ENCODE peak calls at places on chromosomes 2 and 18, in seven cellular contexts. One of them, this sample, is unnamed.

GRCh38 chr2:179104736-179105135 is 54.8 kb upstream of the CCDC141 start:
- DNase-seq in CD8-positive, alpha-beta T cell: no peak
- DNase-seq in OCI-LY7: no peak
- DNase-seq in A549: no peak
- DNase-seq in heart left ventricle: no peak
- DNase-seq in SJSA1: no peak
- DNase-seq in body of pancreas: no peak
- DNase-seq in this sample: no peak

GRCh38 chr2:96195410-96196071 is 13.1 kb downstream of the STARD7 start:
- DNase-seq in A549: no peak
- DNase-seq in OCI-LY7: no peak
- DNase-seq in body of pancreas: no peak
- DNase-seq in heart left ventricle: no peak
- DNase-seq in CD8-positive, alpha-beta T cell: no peak
- DNase-seq in SJSA1: no peak
- DNase-seq in this sample: no peak

GRCh38 chr2:165877565-165878550 is 75.7 kb downstream of the TTC21B start:
- DNase-seq in CD8-positive, alpha-beta T cell: no peak
- DNase-seq in heart left ventricle: no peak
- DNase-seq in SJSA1: no peak
- DNase-seq in A549: no peak
- DNase-seq in body of pancreas: no peak
- DNase-seq in OCI-LY7: no peak
- DNase-seq in this sample: no peak

GRCh38 chr2:12441750-12442626 is 274.7 kb upstream of the TRIB2 start:
- DNase-seq in body of pancreas: no peak
- DNase-seq in CD8-positive, alpha-beta T cell: no peak
- DNase-seq in SJSA1: no peak
- DNase-seq in OCI-LY7: no peak
- DNase-seq in A549: no peak
- DNase-seq in heart left ventricle: no peak
- DNase-seq in this sample: no peak

GRCh38 chr2:218081695-218082094 is 12.6 kb downstream of the RUFY4 start:
- DNase-seq in OCI-LY7: no peak
- DNase-seq in body of pancreas: no peak
- DNase-seq in heart left ventricle: no peak
- DNase-seq in CD8-positive, alpha-beta T cell: no peak
- DNase-seq in A549: no peak
- DNase-seq in SJSA1: peak; percentile 94
- DNase-seq in this sample: no peak

GRCh38 chr2:184756885-184757284 is 158.6 kb downstream of the ZNF804A start:
- DNase-seq in body of pancreas: no peak
- DNase-seq in OCI-LY7: no peak
- DNase-seq in A549: no peak
- DNase-seq in CD8-positive, alpha-beta T cell: no peak
- DNase-seq in heart left ventricle: no peak
- DNase-seq in SJSA1: no peak
- DNase-seq in this sample: no peak

GRCh38 chr2:118882693-118883336 is 35.4 kb upstream of the EN1 start:
- DNase-seq in CD8-positive, alpha-beta T cell: peak; percentile 51
- DNase-seq in body of pancreas: peak; percentile 74
- DNase-seq in OCI-LY7: peak; percentile 82
- DNase-seq in A549: peak; percentile 34
- DNase-seq in heart left ventricle: peak; percentile 56
- DNase-seq in SJSA1: peak; percentile 57
- DNase-seq in this sample: peak; percentile 70

GRCh38 chr2:65456074-65456473 is 23.7 kb upstream of the SPRED2 start:
- DNase-seq in body of pancreas: no peak
- DNase-seq in SJSA1: no peak
- DNase-seq in CD8-positive, alpha-beta T cell: no peak
- DNase-seq in OCI-LY7: no peak
- DNase-seq in heart left ventricle: no peak
- DNase-seq in A549: no peak
- DNase-seq in this sample: no peak

GRCh38 chr18:31274915-31275314 is 43.0 kb upstream of the DSG1 start:
- DNase-seq in heart left ventricle: peak; percentile 72
- DNase-seq in OCI-LY7: no peak
- DNase-seq in SJSA1: no peak
- DNase-seq in body of pancreas: peak; percentile 70
- DNase-seq in CD8-positive, alpha-beta T cell: no peak
- DNase-seq in A549: peak; percentile 4
- DNase-seq in this sample: no peak

GRCh38 chr2:161651547-161651946 is 27.3 kb downstream of the SLC4A10 start:
- DNase-seq in A549: no peak
- DNase-seq in CD8-positive, alpha-beta T cell: no peak
- DNase-seq in body of pancreas: no peak
- DNase-seq in OCI-LY7: no peak
- DNase-seq in heart left ventricle: no peak
- DNase-seq in SJSA1: no peak
- DNase-seq in this sample: no peak

GRCh38 chr2:197165020-197165419 is 145.6 kb downstream of the ANKRD44 start:
- DNase-seq in body of pancreas: no peak
- DNase-seq in A549: no peak
- DNase-seq in OCI-LY7: no peak
- DNase-seq in CD8-positive, alpha-beta T cell: no peak
- DNase-seq in heart left ventricle: no peak
- DNase-seq in SJSA1: no peak
- DNase-seq in this sample: no peak

GRCh38 chr2:192091480-192091879 is 103.3 kb downstream of the TMEFF2 start:
- DNase-seq in body of pancreas: no peak
- DNase-seq in SJSA1: no peak
- DNase-seq in CD8-positive, alpha-beta T cell: no peak
- DNase-seq in A549: no peak
- DNase-seq in OCI-LY7: no peak
- DNase-seq in heart left ventricle: no peak
- DNase-seq in this sample: no peak

GRCh38 chr18:50203801-50204604 is 9.1 kb upstream of the MYO5B start:
- DNase-seq in SJSA1: no peak
- DNase-seq in body of pancreas: peak; percentile 73
- DNase-seq in A549: peak; percentile 24
- DNase-seq in heart left ventricle: no peak
- DNase-seq in OCI-LY7: no peak
- DNase-seq in CD8-positive, alpha-beta T cell: no peak
- DNase-seq in this sample: no peak

GRCh38 chr2:234022424-234022823 is 28.1 kb upstream of the SPP2 start:
- DNase-seq in OCI-LY7: no peak
- DNase-seq in A549: no peak
- DNase-seq in SJSA1: no peak
- DNase-seq in body of pancreas: no peak
- DNase-seq in CD8-positive, alpha-beta T cell: no peak
- DNase-seq in heart left ventricle: no peak
- DNase-seq in this sample: no peak

GRCh38 chr2:239813261-239814135 is 211.6 kb downstream of the NDUFA10 start:
- DNase-seq in body of pancreas: no peak
- DNase-seq in A549: no peak
- DNase-seq in SJSA1: peak; percentile 35
- DNase-seq in heart left ventricle: peak; percentile 13
- DNase-seq in CD8-positive, alpha-beta T cell: no peak
- DNase-seq in OCI-LY7: no peak
- DNase-seq in this sample: no peak

GRCh38 chr2:114063346-114063745 is 173.5 kb downstream of the ACTR3 start:
- DNase-seq in OCI-LY7: no peak
- DNase-seq in heart left ventricle: no peak
- DNase-seq in SJSA1: no peak
- DNase-seq in CD8-positive, alpha-beta T cell: no peak
- DNase-seq in A549: no peak
- DNase-seq in body of pancreas: no peak
- DNase-seq in this sample: no peak

GRCh38 chr2:236550701-236551465 is 18.7 kb upstream of the ACKR3 start:
- DNase-seq in body of pancreas: no peak
- DNase-seq in heart left ventricle: no peak
- DNase-seq in A549: no peak
- DNase-seq in CD8-positive, alpha-beta T cell: no peak
- DNase-seq in OCI-LY7: peak; percentile 35
- DNase-seq in SJSA1: no peak
- DNase-seq in this sample: no peak

GRCh38 chr18:40867452-40867851 is 1087.6 kb upstream of the PIK3C3 start:
- DNase-seq in body of pancreas: no peak
- DNase-seq in CD8-positive, alpha-beta T cell: no peak
- DNase-seq in SJSA1: no peak
- DNase-seq in OCI-LY7: no peak
- DNase-seq in heart left ventricle: no peak
- DNase-seq in A549: no peak
- DNase-seq in this sample: no peak

GRCh38 chr18:79203017-79203605 is 133.9 kb downstream of the ATP9B start:
- DNase-seq in CD8-positive, alpha-beta T cell: no peak
- DNase-seq in OCI-LY7: no peak
- DNase-seq in body of pancreas: no peak
- DNase-seq in SJSA1: no peak
- DNase-seq in heart left ventricle: no peak
- DNase-seq in A549: no peak
- DNase-seq in this sample: no peak

GRCh38 chr2:28981620-28982371 is 698 bp downstream of the TOGARAM2 start:
- DNase-seq in body of pancreas: no peak
- DNase-seq in SJSA1: no peak
- DNase-seq in OCI-LY7: no peak
- DNase-seq in A549: no peak
- DNase-seq in heart left ventricle: no peak
- DNase-seq in CD8-positive, alpha-beta T cell: no peak
- DNase-seq in this sample: no peak
- H3K4me1 ChIP-seq in body of pancreas: peaks cover 2% of the 10 kb centered on the region
- H3K4me1 ChIP-seq in SJSA1: peaks cover 6% of the 10 kb centered on the region
- H3K4me1 ChIP-seq in OCI-LY7: no peaks in the 10 kb centered on the region
- H3K4me1 ChIP-seq in A549: no peaks in the 10 kb centered on the region
- H3K4me1 ChIP-seq in heart left ventricle: peaks cover 27% of the 10 kb centered on the region
- H3K4me1 ChIP-seq in CD8-positive, alpha-beta T cell: no peaks in the 10 kb centered on the region
- H3K4me1 ChIP-seq in this sample: no peaks in the 10 kb centered on the region

GRCh38 chr2:84785950-84786349 is 94.9 kb downstream of the TRABD2A start:
- DNase-seq in heart left ventricle: no peak
- DNase-seq in body of pancreas: no peak
- DNase-seq in SJSA1: no peak
- DNase-seq in OCI-LY7: no peak
- DNase-seq in CD8-positive, alpha-beta T cell: no peak
- DNase-seq in A549: no peak
- DNase-seq in this sample: no peak

GRCh38 chr2:84782717-84783442 is 98.0 kb downstream of the TRABD2A start:
- DNase-seq in A549: no peak
- DNase-seq in body of pancreas: no peak
- DNase-seq in heart left ventricle: no peak
- DNase-seq in OCI-LY7: no peak
- DNase-seq in SJSA1: no peak
- DNase-seq in CD8-positive, alpha-beta T cell: peak; percentile 24
- DNase-seq in this sample: no peak

GRCh38 chr2:84779781-84780180 is 101.1 kb downstream of the TRABD2A start:
- DNase-seq in body of pancreas: no peak
- DNase-seq in OCI-LY7: no peak
- DNase-seq in A549: no peak
- DNase-seq in SJSA1: no peak
- DNase-seq in heart left ventricle: no peak
- DNase-seq in CD8-positive, alpha-beta T cell: no peak
- DNase-seq in this sample: no peak

GRCh38 chr2:84778921-84779320 is 102.0 kb downstream of the TRABD2A start:
- DNase-seq in heart left ventricle: no peak
- DNase-seq in CD8-positive, alpha-beta T cell: no peak
- DNase-seq in A549: no peak
- DNase-seq in body of pancreas: no peak
- DNase-seq in OCI-LY7: no peak
- DNase-seq in SJSA1: no peak
- DNase-seq in this sample: peak; percentile 40

DNA sequence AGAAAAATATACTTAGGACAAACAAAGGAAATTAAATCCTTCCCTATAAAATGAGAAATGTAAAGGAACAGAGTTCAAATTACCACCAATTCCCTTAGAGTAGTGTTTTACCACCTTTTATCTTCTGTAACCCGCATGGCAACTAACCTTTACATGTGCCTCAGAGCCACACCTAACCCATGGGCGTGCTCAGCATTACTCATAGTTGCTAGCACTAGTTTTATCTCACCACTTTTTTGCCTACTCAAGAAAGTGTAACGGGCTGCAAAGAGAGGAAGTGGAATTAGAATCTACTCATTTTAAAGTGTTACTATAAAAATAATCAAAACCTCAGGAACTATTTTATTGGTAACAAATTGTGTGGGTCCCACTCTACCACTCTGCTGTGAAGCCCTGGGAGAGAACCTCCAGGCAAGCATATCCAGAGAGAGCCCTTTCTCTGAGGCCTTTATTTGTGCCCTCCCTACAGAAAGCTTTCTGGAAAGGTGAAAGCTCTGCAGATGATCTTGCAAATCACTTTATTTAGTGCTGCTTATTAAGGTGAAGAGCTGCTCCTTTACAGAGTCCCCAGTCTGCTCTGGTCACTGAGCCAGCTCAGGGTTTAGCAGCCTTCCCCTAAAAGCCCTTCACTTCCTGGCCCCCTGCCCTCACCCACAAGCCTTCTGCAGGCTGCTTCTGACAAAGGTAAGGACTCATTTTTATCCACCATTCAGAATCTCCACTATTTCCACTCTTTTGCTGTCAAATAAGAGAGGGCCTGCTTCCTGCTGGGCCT is 98.8 kb downstream of the TRABD2A start:
- DNase-seq in A549: no peak
- DNase-seq in OCI-LY7: peak; percentile 14
- DNase-seq in body of pancreas: no peak
- DNase-seq in CD8-positive, alpha-beta T cell: peak; percentile 45
- DNase-seq in heart left ventricle: no peak
- DNase-seq in SJSA1: no peak
- DNase-seq in this sample: peak; percentile 66
- H3K27ac ChIP-seq in A549: no peak overlapping the region
- H3K27ac ChIP-seq in OCI-LY7: peak overlapping the region; percentile 16
- H3K27ac ChIP-seq in body of pancreas: no peak overlapping the region
- H3K27ac ChIP-seq in CD8-positive, alpha-beta T cell: peak overlapping the region; percentile 42
- H3K27ac ChIP-seq in heart left ventricle: no peak overlapping the region
- H3K27ac ChIP-seq in SJSA1: no peak overlapping the region
- H3K27ac ChIP-seq in this sample: peak overlapping the region; percentile 64

GRCh38 chr18:47917923-47918610 is 12.4 kb downstream of the SMAD2 start:
- DNase-seq in body of pancreas: no peak
- DNase-seq in OCI-LY7: no peak
- DNase-seq in A549: no peak
- DNase-seq in CD8-positive, alpha-beta T cell: no peak
- DNase-seq in heart left ventricle: no peak
- DNase-seq in SJSA1: no peak
- DNase-seq in this sample: no peak
- H3K4me3 ChIP-seq in body of pancreas: no peak overlapping the region
- H3K4me3 ChIP-seq in OCI-LY7: no peak overlapping the region
- H3K4me3 ChIP-seq in A549: no peak overlapping the region
- H3K4me3 ChIP-seq in CD8-positive, alpha-beta T cell: no peak overlapping the region
- H3K4me3 ChIP-seq in heart left ventricle: no peak overlapping the region
- H3K4me3 ChIP-seq in SJSA1: no peak overlapping the region
- H3K4me3 ChIP-seq in this sample: no peak overlapping the region

GRCh38 chr2:69564604-69565003 is 78.9 kb downstream of the AAK1 start:
- DNase-seq in SJSA1: no peak
- DNase-seq in heart left ventricle: no peak
- DNase-seq in OCI-LY7: no peak
- DNase-seq in A549: no peak
- DNase-seq in CD8-positive, alpha-beta T cell: no peak
- DNase-seq in body of pancreas: no peak
- DNase-seq in this sample: no peak

GRCh38 chr2:69565431-69565839 is 78.1 kb downstream of the AAK1 start:
- DNase-seq in body of pancreas: peak; percentile 60
- DNase-seq in CD8-positive, alpha-beta T cell: peak; percentile 53
- DNase-seq in A549: peak; percentile 50
- DNase-seq in OCI-LY7: peak; percentile 61
- DNase-seq in SJSA1: peak; percentile 66
- DNase-seq in heart left ventricle: peak; percentile 30
- DNase-seq in this sample: peak; percentile 52

GRCh38 chr2:69567909-69568300 is 75.6 kb downstream of the AAK1 start:
- DNase-seq in SJSA1: no peak
- DNase-seq in body of pancreas: no peak
- DNase-seq in OCI-LY7: no peak
- DNase-seq in A549: no peak
- DNase-seq in heart left ventricle: no peak
- DNase-seq in CD8-positive, alpha-beta T cell: no peak
- DNase-seq in this sample: no peak

GRCh38 chr2:69566669-69567068 is 76.9 kb downstream of the AAK1 start:
- DNase-seq in body of pancreas: no peak
- DNase-seq in OCI-LY7: no peak
- DNase-seq in A549: no peak
- DNase-seq in SJSA1: no peak
- DNase-seq in heart left ventricle: no peak
- DNase-seq in CD8-positive, alpha-beta T cell: no peak
- DNase-seq in this sample: no peak

GRCh38 chr2:69567157-69567908 is 76.2 kb downstream of the AAK1 start:
- DNase-seq in A549: peak; percentile 18
- DNase-seq in CD8-positive, alpha-beta T cell: no peak
- DNase-seq in SJSA1: peak; percentile 64
- DNase-seq in body of pancreas: no peak
- DNase-seq in heart left ventricle: no peak
- DNase-seq in OCI-LY7: no peak
- DNase-seq in this sample: no peak
- H3K4me1 ChIP-seq in A549: peaks cover 60% of the 10 kb centered on the region
- H3K4me1 ChIP-seq in CD8-positive, alpha-beta T cell: peaks cover 90% of the 10 kb centered on the region
- H3K4me1 ChIP-seq in SJSA1: peaks cover 30% of the 10 kb centered on the region
- H3K4me1 ChIP-seq in body of pancreas: peaks cover 57% of the 10 kb centered on the region
- H3K4me1 ChIP-seq in heart left ventricle: peaks cover 74% of the 10 kb centered on the region
- H3K4me1 ChIP-seq in OCI-LY7: no peaks in the 10 kb centered on the region
- H3K4me1 ChIP-seq in this sample: peaks cover 73% of the 10 kb centered on the region